ENCODE peak calls at places on chromosome 10, in nine cellular contexts. One of them, this sample, is unnamed.

GRCh38 chr10:3784510-3785250 is at the start of gene KLF6:
- DNase-seq in Right ventricle myocardium inferior: peak
- DNase-seq in islet precursor cell: no peak
- DNase-seq in HFFc6: no peak
- DNase-seq in NCI-H1092: no peak
- DNase-seq in BJ: no peak
- DNase-seq in B cell: peak
- DNase-seq in CD8-positive, alpha-beta memory T cell: peak
- DNase-seq in uterus: no peak
- DNase-seq in this sample: no peak

GRCh38 chr10:108783897-108784296 is 1139.4 kb downstream of the XPNPEP1 start:
- DNase-seq in Right ventricle myocardium inferior: no peak
- DNase-seq in islet precursor cell: peak
- DNase-seq in HFFc6: peak
- DNase-seq in NCI-H1092: no peak
- DNase-seq in BJ: no peak
- DNase-seq in B cell: no peak
- DNase-seq in CD8-positive, alpha-beta memory T cell: no peak
- DNase-seq in uterus: no peak
- DNase-seq in this sample: peak

GRCh38 chr10:91032614-91033248 is 111.8 kb upstream of the ANKRD1 start:
- DNase-seq in Right ventricle myocardium inferior: no peak
- DNase-seq in islet precursor cell: no peak
- DNase-seq in HFFc6: no peak
- DNase-seq in NCI-H1092: no peak
- DNase-seq in BJ: no peak
- DNase-seq in B cell: no peak
- DNase-seq in CD8-positive, alpha-beta memory T cell: no peak
- DNase-seq in uterus: peak
- DNase-seq in this sample: no peak

GRCh38 chr10:62794306-62794705 is 10.2 kb upstream of the ADO start:
- DNase-seq in Right ventricle myocardium inferior: no peak
- DNase-seq in islet precursor cell: peak
- DNase-seq in HFFc6: no peak
- DNase-seq in NCI-H1092: no peak
- DNase-seq in BJ: no peak
- DNase-seq in B cell: no peak
- DNase-seq in CD8-positive, alpha-beta memory T cell: no peak
- DNase-seq in uterus: no peak
- DNase-seq in this sample: peak

GRCh38 chr10:125006188-125006680 is 64.3 kb downstream of the ZRANB1 start:
- DNase-seq in Right ventricle myocardium inferior: no peak
- DNase-seq in islet precursor cell: no peak
- DNase-seq in HFFc6: no peak
- DNase-seq in NCI-H1092: no peak
- DNase-seq in BJ: no peak
- DNase-seq in B cell: no peak
- DNase-seq in CD8-positive, alpha-beta memory T cell: no peak
- DNase-seq in uterus: no peak
- DNase-seq in this sample: no peak

GRCh38 chr10:82953331-82953730 is 1078.3 kb downstream of the NRG3 start:
- DNase-seq in Right ventricle myocardium inferior: no peak
- DNase-seq in islet precursor cell: no peak
- DNase-seq in HFFc6: no peak
- DNase-seq in NCI-H1092: no peak
- DNase-seq in BJ: no peak
- DNase-seq in B cell: no peak
- DNase-seq in CD8-positive, alpha-beta memory T cell: no peak
- DNase-seq in uterus: no peak
- DNase-seq in this sample: no peak

GRCh38 chr10:102413053-102413705 is 5.4 kb downstream of the PSD start:
- DNase-seq in Right ventricle myocardium inferior: peak
- DNase-seq in islet precursor cell: no peak
- DNase-seq in HFFc6: no peak
- DNase-seq in NCI-H1092: peak
- DNase-seq in BJ: no peak
- DNase-seq in B cell: peak
- DNase-seq in CD8-positive, alpha-beta memory T cell: no peak
- DNase-seq in uterus: no peak
- DNase-seq in this sample: no peak

GRCh38 chr10:132407243-132407746 is 10.3 kb downstream of the PWWP2B start:
- DNase-seq in Right ventricle myocardium inferior: peak
- DNase-seq in islet precursor cell: no peak
- DNase-seq in HFFc6: no peak
- DNase-seq in NCI-H1092: no peak
- DNase-seq in BJ: no peak
- DNase-seq in B cell: peak
- DNase-seq in CD8-positive, alpha-beta memory T cell: no peak
- DNase-seq in uterus: no peak
- DNase-seq in this sample: no peak

GRCh38 chr10:71638087-71638576 is 81.4 kb downstream of the C10orf105 start:
- DNase-seq in Right ventricle myocardium inferior: peak
- DNase-seq in islet precursor cell: peak
- DNase-seq in HFFc6: no peak
- DNase-seq in NCI-H1092: no peak
- DNase-seq in BJ: no peak
- DNase-seq in B cell: no peak
- DNase-seq in CD8-positive, alpha-beta memory T cell: no peak
- DNase-seq in uterus: no peak
- DNase-seq in this sample: no peak

GRCh38 chr10:11551915-11552602 is 59.4 kb downstream of the USP6NL start:
- DNase-seq in Right ventricle myocardium inferior: no peak
- DNase-seq in islet precursor cell: no peak
- DNase-seq in HFFc6: peak
- DNase-seq in NCI-H1092: no peak
- DNase-seq in BJ: peak
- DNase-seq in B cell: no peak
- DNase-seq in CD8-positive, alpha-beta memory T cell: no peak
- DNase-seq in uterus: no peak
- DNase-seq in this sample: peak

GRCh38 chr10:51235865-51236264 is 161.6 kb downstream of the PRKG1 start:
- DNase-seq in Right ventricle myocardium inferior: no peak
- DNase-seq in islet precursor cell: no peak
- DNase-seq in HFFc6: no peak
- DNase-seq in NCI-H1092: no peak
- DNase-seq in BJ: no peak
- DNase-seq in B cell: no peak
- DNase-seq in CD8-positive, alpha-beta memory T cell: no peak
- DNase-seq in uterus: no peak
- DNase-seq in this sample: no peak

GRCh38 chr10:89369142-89370105 is 8.4 kb upstream of the IFIT1B start:
- DNase-seq in Right ventricle myocardium inferior: no peak
- DNase-seq in islet precursor cell: no peak
- DNase-seq in HFFc6: no peak
- DNase-seq in NCI-H1092: no peak
- DNase-seq in BJ: no peak
- DNase-seq in B cell: no peak
- DNase-seq in CD8-positive, alpha-beta memory T cell: no peak
- DNase-seq in uterus: peak
- DNase-seq in this sample: no peak

GRCh38 chr10:75432176-75432575 is 752 bp downstream of the LRMDA start:
- DNase-seq in Right ventricle myocardium inferior: no peak
- DNase-seq in islet precursor cell: no peak
- DNase-seq in HFFc6: no peak
- DNase-seq in NCI-H1092: no peak
- DNase-seq in BJ: no peak
- DNase-seq in B cell: no peak
- DNase-seq in CD8-positive, alpha-beta memory T cell: no peak
- DNase-seq in uterus: no peak
- DNase-seq in this sample: no peak

GRCh38 chr10:14601872-14602725 is 172.6 kb downstream of the FAM107B start:
- DNase-seq in Right ventricle myocardium inferior: no peak
- DNase-seq in islet precursor cell: peak
- DNase-seq in HFFc6: peak
- DNase-seq in NCI-H1092: no peak
- DNase-seq in BJ: peak
- DNase-seq in B cell: peak
- DNase-seq in CD8-positive, alpha-beta memory T cell: peak
- DNase-seq in uterus: peak
- DNase-seq in this sample: peak

GRCh38 chr10:131231323-131231964 is 80.1 kb downstream of the TCERG1L start:
- DNase-seq in Right ventricle myocardium inferior: no peak
- DNase-seq in islet precursor cell: no peak
- DNase-seq in HFFc6: no peak
- DNase-seq in NCI-H1092: no peak
- DNase-seq in BJ: no peak
- DNase-seq in B cell: no peak
- DNase-seq in CD8-positive, alpha-beta memory T cell: no peak
- DNase-seq in uterus: no peak
- DNase-seq in this sample: no peak

GRCh38 chr10:17432738-17433137 is 21.7 kb downstream of the ST8SIA6 start:
- DNase-seq in Right ventricle myocardium inferior: no peak
- DNase-seq in islet precursor cell: no peak
- DNase-seq in HFFc6: no peak
- DNase-seq in NCI-H1092: no peak
- DNase-seq in BJ: no peak
- DNase-seq in B cell: no peak
- DNase-seq in CD8-positive, alpha-beta memory T cell: no peak
- DNase-seq in uterus: no peak
- DNase-seq in this sample: peak

GRCh38 chr10:78511324-78512204 is 477.9 kb downstream of the RPS24 start:
- DNase-seq in Right ventricle myocardium inferior: no peak
- DNase-seq in islet precursor cell: peak
- DNase-seq in HFFc6: no peak
- DNase-seq in NCI-H1092: no peak
- DNase-seq in BJ: no peak
- DNase-seq in B cell: no peak
- DNase-seq in CD8-positive, alpha-beta memory T cell: no peak
- DNase-seq in uterus: peak
- DNase-seq in this sample: no peak

GRCh38 chr10:2928219-2928840 is 139.0 kb upstream of the PFKP start:
- DNase-seq in Right ventricle myocardium inferior: no peak
- DNase-seq in islet precursor cell: peak
- DNase-seq in HFFc6: peak
- DNase-seq in NCI-H1092: peak
- DNase-seq in BJ: no peak
- DNase-seq in B cell: peak
- DNase-seq in CD8-positive, alpha-beta memory T cell: peak
- DNase-seq in uterus: peak
- DNase-seq in this sample: peak

GRCh38 chr10:42979730-42980467 is 97.0 kb upstream of the RET start:
- DNase-seq in Right ventricle myocardium inferior: peak
- DNase-seq in islet precursor cell: peak
- DNase-seq in HFFc6: no peak
- DNase-seq in NCI-H1092: peak
- DNase-seq in BJ: no peak
- DNase-seq in B cell: no peak
- DNase-seq in CD8-positive, alpha-beta memory T cell: no peak
- DNase-seq in uterus: no peak
- DNase-seq in this sample: no peak

GRCh38 chr10:114261116-114261515 is 22.1 kb downstream of the VWA2 start:
- DNase-seq in Right ventricle myocardium inferior: no peak
- DNase-seq in islet precursor cell: no peak
- DNase-seq in HFFc6: peak
- DNase-seq in NCI-H1092: no peak
- DNase-seq in BJ: peak
- DNase-seq in B cell: no peak
- DNase-seq in CD8-positive, alpha-beta memory T cell: no peak
- DNase-seq in uterus: no peak
- DNase-seq in this sample: peak

GRCh38 chr10:119413738-119414611 is 128.5 kb downstream of the RGS10 start:
- DNase-seq in Right ventricle myocardium inferior: peak
- DNase-seq in islet precursor cell: no peak
- DNase-seq in HFFc6: peak
- DNase-seq in NCI-H1092: no peak
- DNase-seq in BJ: peak
- DNase-seq in B cell: no peak
- DNase-seq in CD8-positive, alpha-beta memory T cell: no peak
- DNase-seq in uterus: no peak
- DNase-seq in this sample: no peak

GRCh38 chr10:103231047-103231551 is 14.6 kb upstream of the RPEL1 start:
- DNase-seq in Right ventricle myocardium inferior: no peak
- DNase-seq in islet precursor cell: peak
- DNase-seq in HFFc6: peak
- DNase-seq in NCI-H1092: no peak
- DNase-seq in BJ: peak
- DNase-seq in B cell: no peak
- DNase-seq in CD8-positive, alpha-beta memory T cell: no peak
- DNase-seq in uterus: no peak
- DNase-seq in this sample: peak

GRCh38 chr10:60883187-60883586 is 60.8 kb downstream of the RHOBTB1 start:
- DNase-seq in Right ventricle myocardium inferior: no peak
- DNase-seq in islet precursor cell: peak
- DNase-seq in HFFc6: peak
- DNase-seq in NCI-H1092: no peak
- DNase-seq in BJ: no peak
- DNase-seq in B cell: peak
- DNase-seq in CD8-positive, alpha-beta memory T cell: no peak
- DNase-seq in uterus: no peak
- DNase-seq in this sample: peak

GRCh38 chr10:121113906-121114305 is 262.7 kb downstream of the WDR11 start:
- DNase-seq in Right ventricle myocardium inferior: no peak
- DNase-seq in islet precursor cell: no peak
- DNase-seq in HFFc6: no peak
- DNase-seq in NCI-H1092: no peak
- DNase-seq in BJ: no peak
- DNase-seq in B cell: no peak
- DNase-seq in CD8-positive, alpha-beta memory T cell: no peak
- DNase-seq in uterus: no peak
- DNase-seq in this sample: no peak